ENCODE peak calls at places on chromosomes 16 and 17, in six cellular contexts. Y is GM12892, B is K562, V is GM12878, J is H1, U is HepG2. P is an unnamed sample.

GRCh38 chr17:71413935-71414334 is 706.9 kb upstream of the SOX9 start:
- DNase-seq in B (no peak), U (no peak), J (no peak), Y (no peak), V (no peak), P (no peak)

GRCh38 chr16:2520784-2521577 is 810 bp downstream of the AMDHD2 start:
- DNase-seq in U (peak), J (no peak), V (no peak), B (peak), Y (peak), P (peak)

GRCh38 chr17:1060991-1061390 is 64.1 kb downstream of the TIMM22 start:
- DNase-seq in J (no peak), V (no peak), Y (no peak), B (peak), U (no peak), P (no peak)

GRCh38 chr17:57329380-57330214 is 73.3 kb downstream of the MSI2 start:
- DNase-seq in J (no peak), B (peak), Y (no peak), V (no peak), U (no peak), P (no peak)

GRCh38 chr17:58783380-58783779 is 27.7 kb downstream of the PPM1E start:
- DNase-seq in V (no peak), U (no peak), B (peak), Y (no peak), J (no peak), P (no peak)

GRCh38 chr16:86444274-86445060 is 65.9 kb upstream of the FOXF1 start:
- DNase-seq in Y (no peak), B (no peak), V (no peak), U (no peak), J (no peak), P (no peak)

GRCh38 chr17:57507828-57508227 is 237.3 kb downstream of the CCDC182 start:
- DNase-seq in J (no peak), V (no peak), U (no peak), B (no peak), Y (no peak), P (no peak)

GRCh38 chr17:66437466-66438026 is 135.1 kb downstream of the PRKCA start:
- DNase-seq in U (no peak), V (no peak), Y (no peak), J (no peak), B (no peak), P (no peak)

GRCh38 chr16:72284042-72284789 is 112.3 kb upstream of the PMFBP1 start:
- DNase-seq in V (no peak), B (no peak), Y (no peak), U (no peak), J (no peak), P (no peak)

GRCh38 chr16:64234200-64234599 is 887.7 kb downstream of the CDH11 start:
- DNase-seq in V (no peak), J (no peak), B (no peak), Y (no peak), U (no peak), P (no peak)

GRCh38 chr17:41627316-41628072 is 3.1 kb upstream of the KRT17 start:
- DNase-seq in B (peak), J (no peak), V (no peak), U (no peak), Y (no peak), P (no peak)

GRCh38 chr16:25264599-25264998 is 7.0 kb upstream of the ZKSCAN2 start:
- DNase-seq in B (peak), V (no peak), U (no peak), Y (no peak), J (no peak), P (no peak)

GRCh38 chr16:57039148-57039812 is 49.9 kb downstream of the NLRC5 start:
- DNase-seq in V (peak), J (no peak), U (no peak), B (no peak), Y (peak), P (no peak)

GRCh38 chr16:3080024-3080423 is 14.6 kb downstream of the IL32 start:
- DNase-seq in V (no peak), J (no peak), B (no peak), U (no peak), Y (no peak), P (no peak)

GRCh38 chr16:14301150-14302030 is 230.3 kb downstream of the MRTFB start:
- DNase-seq in V (no peak), Y (no peak), J (no peak), U (peak), B (peak), P (no peak)

GRCh38 chr17:57021226-57021940 is 43.5 kb downstream of the SCPEP1 start:
- DNase-seq in U (no peak), J (no peak), B (no peak), Y (no peak), V (no peak), P (no peak)

GRCh38 chr17:44779211-44780025 is 20.6 kb downstream of the ADAM11 start:
- DNase-seq in J (peak), Y (peak), B (peak), U (peak), V (peak), P (peak)

GRCh38 chr17:77254961-77255741 is 114.4 kb downstream of the SEC14L1 start:
- DNase-seq in B (no peak), V (no peak), Y (no peak), U (peak), J (no peak), P (no peak)

GRCh38 chr16:89873109-89873821 is at the start of gene TCF25:
- DNase-seq in V (peak), J (peak), U (peak), B (peak), Y (peak), P (peak)

GRCh38 chr17:71699907-71700306 is 420.9 kb upstream of the SOX9 start:
- DNase-seq in U (no peak), Y (no peak), B (no peak), V (no peak), J (no peak), P (no peak)

GRCh38 chr16:72015124-72015523 is 6.6 kb downstream of the DHODH start:
- DNase-seq in U (no peak), V (no peak), J (no peak), B (no peak), Y (no peak), P (no peak)

GRCh38 chr17:61097786-61098185 is 301.9 kb upstream of the TBX2 start:
- DNase-seq in V (no peak), U (no peak), Y (no peak), B (no peak), J (no peak), P (no peak)

GRCh38 chr16:77295896-77296295 is 96.7 kb downstream of the SYCE1L start:
- DNase-seq in B (no peak), J (no peak), U (no peak), Y (no peak), V (no peak), P (no peak)

GRCh38 chr17:61486135-61487120 is 34.2 kb downstream of the TBX4 start:
- DNase-seq in B (no peak), V (no peak), Y (no peak), U (no peak), J (no peak), P (no peak)

GRCh38 chr16:53913082-53913870 is 209.3 kb downstream of the FTO start:
- DNase-seq in V (no peak), B (no peak), U (no peak), Y (no peak), J (no peak), P (no peak)

GRCh38 chr17:44878627-44879221 is 20.5 kb downstream of the EFTUD2 start:
- DNase-seq in B (peak), U (peak), V (no peak), J (no peak), Y (no peak), P (no peak)

GRCh38 chr17:80087346-80088265 is 13.8 kb upstream of the GAA start:
- DNase-seq in Y (no peak), U (no peak), B (no peak), V (no peak), J (no peak), P (no peak)

GRCh38 chr17:46943511-46944393 is 20.8 kb downstream of the GOSR2 start:
- DNase-seq in U (peak), J (peak), Y (no peak), V (no peak), B (peak), P (no peak)

GRCh38 chr17:4556996-4557395 is 1.8 kb upstream of the MYBBP1A start:
- DNase-seq in B (no peak), J (no peak), V (no peak), Y (no peak), U (no peak), P (no peak)

GRCh38 chr17:61735807-61736206 is 127.5 kb downstream of the BRIP1 start:
- DNase-seq in J (no peak), Y (no peak), B (no peak), U (no peak), V (no peak), P (no peak)

GRCh38 chr16:54657058-54657708 is 273.5 kb upstream of the IRX5 start:
- DNase-seq in U (no peak), Y (no peak), B (no peak), J (no peak), V (no peak), P (no peak)

DNA sequence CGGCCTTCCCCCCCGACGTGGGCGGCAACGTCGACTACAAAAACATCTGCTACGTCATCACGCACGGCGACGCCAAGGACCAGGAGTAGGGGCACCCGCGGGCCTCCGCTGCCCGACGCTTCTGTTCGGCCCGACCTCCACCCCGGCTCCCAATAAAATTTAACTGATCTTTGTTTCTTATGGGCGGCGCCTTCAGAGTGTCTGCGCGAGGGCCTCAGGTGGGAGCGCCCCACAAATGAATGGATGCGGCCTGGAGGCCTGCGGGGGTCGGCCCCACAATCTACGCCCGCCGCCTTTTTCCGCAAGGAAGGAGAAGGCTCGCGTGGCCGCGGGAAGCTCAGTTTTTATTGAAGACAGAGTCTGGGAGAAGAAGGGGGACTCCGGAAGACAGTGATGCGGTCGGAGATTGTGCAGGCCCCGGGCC is 3.2 kb downstream of the MYL11 start:
- DNase-seq in J (no peak), Y (peak), U (peak), V (peak), B (peak), P (peak)
- TF ChIP-seq POLR2A in J (peak), Y (peak), U (no peak), V (peak), B (peak), P (peak)

GRCh38 chr17:17810374-17811248 is 26.2 kb downstream of the SREBF1 start:
- DNase-seq in B (no peak), U (no peak), J (peak), Y (no peak), V (no peak), P (no peak)
- TF ChIP-seq POLR2AphosphoS5 in B (no peak), U (peak), J (peak), Y (no peak), V (no peak), P (no peak)

DNA sequence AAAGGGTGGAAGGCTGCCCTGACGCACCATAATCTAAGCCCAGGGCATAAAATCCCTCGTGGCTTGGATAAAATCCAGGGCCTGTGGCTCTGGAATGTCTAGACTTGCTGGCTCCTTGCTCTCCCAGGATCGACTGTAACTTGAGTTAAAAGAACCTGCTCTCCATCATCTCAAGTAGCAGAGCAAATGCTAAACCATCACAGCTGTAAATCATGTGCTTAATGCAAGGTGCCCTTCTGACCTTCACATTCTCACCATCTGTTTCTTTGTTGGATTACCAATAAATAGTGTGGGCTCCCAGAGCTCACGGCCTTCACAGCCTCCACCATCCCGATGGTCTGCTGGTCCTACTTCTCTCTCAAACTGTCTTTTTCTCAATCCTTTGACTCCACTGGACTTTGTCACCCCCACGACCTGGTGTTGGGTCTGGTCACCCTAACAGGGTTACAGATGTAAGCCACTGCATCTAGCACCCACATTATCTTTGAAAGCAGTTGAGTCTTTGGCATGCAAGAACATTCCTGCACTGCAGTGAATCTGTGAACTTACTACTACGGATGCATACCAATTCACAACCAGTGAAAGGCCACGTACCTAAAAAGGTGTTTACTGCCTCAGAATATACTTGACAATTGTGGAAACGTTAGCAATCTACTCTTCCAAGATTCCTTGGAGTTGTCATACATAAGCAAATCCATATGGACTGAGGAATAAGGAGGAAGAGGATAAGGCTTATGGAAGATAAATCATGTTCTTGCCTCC is 15.3 kb downstream of the RSL1D1 start:
- DNase-seq in V (no peak), B (peak), Y (no peak), J (no peak), U (no peak), P (no peak)
- TF ChIP-seq TAF1 in V (no peak), B (no peak), Y (no peak), J (no peak), U (no peak), P (no peak)

DNA sequence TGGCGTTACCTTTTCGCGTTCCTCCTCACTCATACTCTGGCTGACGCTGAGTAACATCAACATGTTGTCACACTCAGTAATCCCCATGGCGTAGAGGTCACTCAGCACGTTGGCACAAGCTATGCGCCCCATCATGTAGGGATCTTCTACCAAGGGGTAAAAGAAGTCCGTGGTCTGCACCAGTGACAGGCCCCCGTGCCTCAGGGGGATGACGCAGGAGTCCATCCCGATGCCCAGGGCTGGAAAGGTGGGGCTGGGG is 596 bp downstream of the SEPHS2 start:
- DNase-seq in V (no peak), Y (no peak), J (no peak), B (no peak), U (no peak), P (no peak)
- TF ChIP-seq POLR2A in V (no peak), Y (no peak), J (no peak), B (no peak), U (no peak), P (no peak)

GRCh38 chr16:47037746-47038458 is 64.4 kb upstream of the DNAJA2 start:
- DNase-seq in U (peak), V (peak), B (peak), Y (peak), J (peak), P (peak)
- TF ChIP-seq POLR2AphosphoS5 in U (no peak), V (no peak), B (no peak), Y (no peak), J (no peak), P (no peak)

GRCh38 chr17:75036643-75037268 is 10.0 kb downstream of the ATP5PD start:
- DNase-seq in Y (no peak), J (no peak), U (no peak), V (no peak), B (peak), P (no peak)
- TF ChIP-seq TAF1 in Y (no peak), J (no peak), U (no peak), V (no peak), B (peak), P (no peak)

DNA sequence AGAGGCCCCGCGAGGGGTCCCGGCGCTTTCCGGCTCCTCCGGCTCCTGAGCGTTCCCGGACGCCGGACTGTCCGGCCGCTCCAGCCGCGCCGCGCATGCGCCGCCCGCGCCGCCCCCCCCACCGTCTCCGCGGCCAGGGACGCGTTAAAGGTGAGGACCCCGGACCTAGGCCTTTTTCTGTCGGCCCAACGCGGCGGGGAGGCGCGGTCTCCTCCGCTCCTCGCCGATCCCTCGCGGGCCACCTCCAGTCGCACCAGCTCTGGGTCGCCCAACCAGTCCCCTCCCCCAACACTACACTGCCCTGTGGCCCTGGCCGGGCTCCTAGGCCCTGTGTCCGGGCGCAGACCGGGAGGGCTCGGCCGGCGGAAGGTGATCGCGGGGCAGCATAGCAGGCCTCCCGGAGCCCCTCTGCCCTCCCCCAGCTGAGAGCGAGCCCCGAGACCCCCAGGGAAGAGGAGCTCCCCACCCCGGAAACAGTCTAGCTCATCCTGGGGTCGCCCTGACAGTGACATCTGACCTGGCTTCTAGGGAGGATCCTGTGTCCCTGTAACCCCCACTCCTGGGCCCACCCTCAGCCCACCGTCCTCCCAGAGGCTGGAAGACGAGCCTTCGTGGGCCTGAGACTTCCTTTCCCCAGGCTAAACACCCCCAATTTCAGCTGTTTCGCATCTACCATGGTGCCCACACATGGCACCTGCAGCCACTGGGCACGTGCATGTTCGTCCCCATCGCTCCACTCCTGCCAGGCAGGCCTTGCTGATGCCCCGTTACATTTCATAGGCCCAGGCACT is 14.7 kb upstream of the BCAR1 start:
- DNase-seq in B (peak), Y (peak), U (peak), V (no peak), J (peak), P (peak)
- TF ChIP-seq POLR2A in B (peak), Y (no peak), U (no peak), V (peak), J (peak), P (no peak)

GRCh38 chr17:38704645-38705522 is at the start of gene MLLT6:
- DNase-seq in V (no peak), Y (peak), J (no peak), B (peak), U (peak), P (no peak)
- TF ChIP-seq POLR2AphosphoS5 in V (no peak), Y (no peak), J (no peak), B (peak), U (peak), P (no peak)

DNA sequence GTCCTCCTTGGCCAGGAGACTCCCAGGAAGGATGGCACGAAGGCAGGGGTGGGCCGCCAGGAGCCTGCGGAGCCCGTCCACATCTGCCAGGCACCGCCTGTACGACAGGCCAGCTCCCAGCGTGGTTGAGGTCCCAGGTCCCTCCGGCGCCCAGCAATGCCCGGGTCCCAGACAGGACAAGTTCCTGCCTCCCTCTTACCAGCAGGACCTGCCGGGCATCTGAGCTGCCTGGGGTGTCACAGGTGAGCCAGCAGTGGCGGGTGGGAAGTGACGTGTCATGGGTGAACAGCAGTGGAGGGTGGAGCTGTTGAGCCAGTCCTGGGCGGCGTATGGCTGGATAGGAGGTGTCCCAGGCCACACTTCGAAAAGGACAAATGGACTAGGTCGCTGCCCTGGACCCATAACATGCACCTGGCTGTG is 15.7 kb upstream of the BAHCC1 start:
- DNase-seq in Y (no peak), U (no peak), V (no peak), J (no peak), B (peak), P (no peak)
- TF ChIP-seq TAF1 in Y (no peak), U (no peak), V (no peak), J (no peak), B (no peak), P (no peak)